ENCODE peak calls at places on chromosomes 3 and 15, in four cellular contexts. O is breast epithelium, W is astrocyte of the cerebellum, S is psoas muscle. H is an unnamed sample.

GRCh38 chr3:2153047-2153446 is 54.4 kb downstream of the CNTN4 start:
- DNase-seq in O (no peak), S (no peak), W (no peak), H (no peak)

GRCh38 chr3:140910860-140911259 is 30.8 kb upstream of the SLC25A36 start:
- DNase-seq in O (no peak), S (no peak), W (no peak), H (no peak)

GRCh38 chr3:13023251-13024055 is 49.8 kb downstream of the IQSEC1 start:
- DNase-seq in S (no peak), W (no peak), O (no peak), H (no peak)

GRCh38 chr3:58025824-58026579 is 17.8 kb downstream of the FLNB start:
- DNase-seq in S (no peak), W (no peak), O (no peak), H (no peak)

GRCh38 chr3:98843301-98843959 is 58.1 kb downstream of the DCBLD2 start:
- DNase-seq in S (no peak), W (no peak), O (no peak), H (no peak)

GRCh38 chr15:61598655-61599054 is 369.6 kb upstream of the RORA start:
- DNase-seq in S (no peak), W (no peak), O (no peak), H (no peak)

GRCh38 chr3:179438836-179439235 is 12.4 kb downstream of the GNB4 start:
- DNase-seq in O (no peak), S (no peak), W (no peak), H (no peak)

GRCh38 chr3:133124511-133124910 is 86.3 kb downstream of the TMEM108 start:
- DNase-seq in S (no peak), W (peak), O (no peak), H (no peak)

GRCh38 chr15:34335176-34335575 is 2.4 kb downstream of the SLC12A6 start:
- DNase-seq in S (no peak), W (no peak), O (no peak), H (no peak)

GRCh38 chr3:189273736-189274135 is 102.0 kb downstream of the TPRG1 start:
- DNase-seq in O (no peak), W (no peak), S (no peak), H (no peak)

GRCh38 chr3:123586966-123587365 is 2.1 kb upstream of the HACD2 start:
- DNase-seq in S (no peak), O (no peak), W (no peak), H (no peak)

GRCh38 chr3:150384517-150385212 is 23.4 kb upstream of the TSC22D2 start:
- DNase-seq in S (peak), O (no peak), W (no peak), H (no peak)
- H3K4me3 ChIP-seq in S (no peak), O (no peak), W (no peak), H (no peak)

DNA sequence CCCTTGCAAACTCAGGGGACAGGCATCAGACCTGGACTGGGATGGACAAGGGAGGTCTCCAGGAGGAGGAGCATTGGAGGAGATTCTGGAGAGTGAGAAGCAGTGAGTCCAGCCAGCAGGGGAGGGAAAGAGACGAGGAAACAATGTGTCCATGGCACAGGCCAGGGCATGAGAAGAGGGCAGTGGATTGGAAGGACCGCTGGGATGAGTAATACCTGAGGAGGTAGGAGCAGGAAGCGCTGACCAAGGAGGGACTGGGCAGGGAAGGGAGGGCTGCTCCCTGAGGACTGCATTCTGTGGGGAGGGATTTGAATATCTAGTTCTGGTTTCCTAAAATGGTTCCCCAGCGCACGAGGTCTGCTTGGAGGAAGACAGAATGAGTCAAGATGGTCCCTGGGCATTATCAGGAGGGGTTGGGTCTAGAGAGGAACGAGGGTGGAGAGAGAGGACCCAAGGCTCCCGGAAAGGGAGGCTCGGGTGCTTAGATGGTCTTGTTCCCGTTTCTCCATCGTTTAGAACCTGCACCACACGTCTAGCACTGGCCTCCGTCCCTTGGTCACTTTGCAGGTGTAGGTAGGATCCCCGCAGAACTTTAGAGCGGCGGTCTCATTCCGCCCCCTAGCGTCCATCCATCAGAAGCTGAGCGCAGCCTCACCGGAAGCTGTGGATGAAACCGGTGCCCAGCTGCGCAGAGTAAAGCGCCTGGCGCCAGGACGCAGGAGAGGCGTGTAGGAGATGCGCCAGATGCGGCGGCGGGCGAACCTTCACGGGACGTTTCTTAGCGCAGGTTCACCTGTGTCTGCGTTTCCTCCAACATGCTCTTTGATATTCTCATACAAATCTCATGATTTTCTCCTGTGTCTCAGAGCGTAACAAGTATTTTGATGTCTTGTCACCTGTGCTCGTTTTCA is 190.7 kb upstream of the NDN start:
- DNase-seq in S (peak), W (no peak), O (no peak), H (no peak)
- H3K4me3 ChIP-seq in S (no peak), W (no peak), O (no peak), H (no peak)

DNA sequence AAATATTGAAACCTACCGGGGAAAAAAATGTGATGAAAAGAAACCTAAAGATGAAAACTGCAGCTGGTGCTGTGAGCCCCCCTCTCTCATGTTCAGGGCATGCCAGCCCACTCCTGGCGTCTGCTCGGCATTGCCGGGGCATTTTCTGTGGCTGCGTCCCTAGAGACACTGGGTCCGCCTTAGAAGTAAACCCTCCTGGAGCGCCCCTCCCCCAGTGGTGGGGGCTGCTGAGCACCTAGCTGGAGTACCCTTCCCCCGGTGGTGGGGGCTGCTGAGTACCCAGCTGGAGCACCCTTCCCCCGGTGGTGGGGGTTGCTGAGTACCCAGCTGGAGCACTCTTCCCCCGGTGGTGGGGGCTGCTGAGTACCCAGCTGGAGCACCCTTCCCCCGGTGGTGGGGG is 24.5 kb upstream of the GABRA5 start:
- DNase-seq in S (no peak), W (no peak), O (no peak), H (no peak)
- H3K4me3 ChIP-seq in S (no peak), W (no peak), O (no peak), H (no peak)

GRCh38 chr3:53169045-53169831 is 8.2 kb downstream of the PRKCD start:
- DNase-seq in S (no peak), W (no peak), O (peak), H (no peak)

GRCh38 chr3:53171109-53171453 is 10.1 kb downstream of the PRKCD start:
- DNase-seq in W (no peak), S (no peak), O (no peak), H (no peak)

GRCh38 chr3:53171827-53172505 is 11.0 kb downstream of the PRKCD start:
- DNase-seq in O (no peak), S (no peak), W (no peak), H (no peak)

GRCh38 chr3:53169832-53170324 is 8.9 kb downstream of the PRKCD start:
- DNase-seq in S (no peak), O (no peak), W (no peak), H (no peak)

DNA sequence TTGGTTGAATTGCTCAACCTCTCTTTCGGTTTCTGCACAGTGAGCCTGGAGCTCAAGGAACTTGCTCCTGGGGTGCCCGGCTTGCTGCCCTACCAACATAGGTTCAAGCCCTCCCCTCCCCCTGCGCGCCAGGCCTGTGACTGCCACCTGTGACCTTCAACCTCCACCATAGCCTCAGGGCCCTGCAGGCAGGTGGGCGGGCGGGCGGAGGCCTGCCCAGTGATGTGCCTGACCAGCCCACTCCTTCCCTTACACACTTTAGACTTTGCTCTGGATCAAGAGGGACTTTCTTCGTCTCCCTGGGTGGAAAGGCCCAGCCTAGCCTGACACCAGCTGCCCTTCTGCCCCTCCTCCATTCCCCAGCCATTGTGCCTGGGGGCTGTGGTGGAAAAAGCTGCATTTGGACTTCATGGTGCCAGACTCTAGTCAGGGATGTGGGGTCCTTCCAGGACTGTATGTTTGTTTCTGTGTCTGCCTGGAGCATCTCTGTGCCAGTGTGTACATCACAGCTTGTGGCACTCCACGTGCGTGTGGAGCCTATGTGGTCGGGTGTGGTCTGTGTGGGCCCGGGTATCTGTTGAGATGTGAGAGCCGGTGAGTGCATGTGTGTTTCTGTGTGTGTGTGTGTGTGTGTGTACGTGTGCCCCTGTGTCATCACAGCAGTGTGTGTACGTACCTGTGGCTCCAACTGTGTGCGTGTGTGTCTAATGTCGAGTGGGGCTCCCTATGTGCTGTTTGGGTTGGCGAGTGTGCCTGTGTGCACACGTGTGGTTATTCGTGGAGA is 9.5 kb downstream of the PRKCD start:
- DNase-seq in W (no peak), O (no peak), S (no peak), H (no peak)
- H3K4me3 ChIP-seq in W (no peak), O (no peak), S (no peak), H (no peak)

DNA sequence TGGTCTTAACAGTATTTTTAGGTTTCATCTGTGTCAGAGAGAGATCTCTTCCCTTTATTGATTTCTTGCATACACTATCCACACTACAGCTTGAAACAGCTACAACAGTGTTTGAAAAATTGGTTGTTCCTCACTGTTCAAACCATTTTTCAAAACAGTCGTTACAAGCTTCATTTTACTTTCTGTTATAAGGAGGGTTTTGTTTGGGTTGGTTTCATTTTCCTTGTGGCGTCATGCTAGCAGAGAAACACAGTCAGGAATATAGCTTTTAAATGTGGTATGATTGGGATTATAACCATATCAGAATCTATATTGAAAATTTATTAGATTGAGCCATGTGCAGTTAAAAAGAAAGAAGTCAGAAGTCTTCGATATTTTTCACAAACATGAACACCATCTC is 400.6 kb downstream of the ZBTB20 start:
- DNase-seq in O (no peak), W (no peak), S (no peak), H (no peak)
- H3K4me3 ChIP-seq in O (peak), W (no peak), S (peak), H (no peak)

DNA sequence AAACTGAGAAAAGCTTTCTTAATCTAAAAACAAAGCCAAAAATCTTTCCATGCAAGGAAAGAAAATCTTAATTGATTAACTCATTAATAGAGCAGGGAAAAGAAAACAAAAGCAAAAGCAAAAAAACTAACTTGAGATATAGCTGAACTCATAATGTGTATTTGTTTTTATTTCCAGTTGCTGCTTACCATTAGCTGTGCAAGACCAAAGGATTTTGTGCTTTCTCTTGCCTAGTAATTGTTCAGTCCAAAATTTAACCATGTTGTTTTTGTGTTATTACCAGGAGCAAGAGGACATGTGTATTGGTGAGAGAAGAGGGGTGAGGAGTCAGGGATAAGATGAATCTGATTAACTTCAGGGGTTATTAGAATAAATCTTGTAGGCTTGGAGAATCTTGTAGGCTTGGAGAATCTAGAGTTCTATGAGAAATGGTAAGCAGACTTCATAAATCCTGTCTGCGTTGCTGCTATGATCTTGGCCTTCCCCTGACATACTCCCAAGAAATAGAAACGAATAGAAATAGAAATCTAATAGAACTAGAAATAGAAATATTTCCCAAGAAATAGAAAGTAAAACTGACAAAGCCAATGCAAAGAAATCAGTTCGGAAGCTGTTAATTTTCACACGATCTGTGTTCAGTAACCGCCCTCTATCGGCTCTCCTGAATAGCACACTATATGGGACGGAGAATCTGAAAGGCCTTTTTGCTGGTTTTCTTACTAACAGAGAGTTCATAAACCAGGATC is 72.6 kb upstream of the TNFSF10 start:
- DNase-seq in O (no peak), W (peak), S (no peak), H (no peak)
- H3K4me3 ChIP-seq in O (peak), W (no peak), S (peak), H (no peak)

GRCh38 chr3:54634122-54634469 is 293.8 kb downstream of the LRTM1 start:
- DNase-seq in W (no peak), S (no peak), O (no peak), H (no peak)
- H3K4me3 ChIP-seq in W (no peak), S (no peak), O (no peak), H (no peak)